ENCODE peak calls at places on chromosomes 12 and 14, in ten cellular contexts. X is A549; T is H7; I is effector memory CD4-positive, alpha-beta T cell; U is astrocyte of the spinal cord; O is HFF-Myc; J is IMR-90; G is mucosa of descending colon; R is lower lobe of right lung; E is lower leg skin. A is an unnamed sample.

GRCh38 chr12:32292175-32292574 is 107.2 kb upstream of the FGD4 start:
- DNase-seq in X (no peak), T (no peak), I (no peak), U (no peak), O (no peak), J (no peak), G (no peak), R (no peak), E (no peak), A (no peak)

GRCh38 chr14:32913725-32914124 is 25.0 kb upstream of the NPAS3 start:
- DNase-seq in X (no peak), T (no peak), I (no peak), U (peak; percentile 39), O (no peak), J (no peak), G (no peak), R (no peak), E (no peak), A (peak; percentile 5)

GRCh38 chr14:79161576-79161975 is 991.4 kb downstream of the NRXN3 start:
- DNase-seq in X (no peak), T (peak; percentile 8), I (no peak), U (peak; percentile 49), O (peak; percentile 2), J (peak; percentile 56), G (no peak), R (no peak), E (no peak), A (peak; percentile 40)

GRCh38 chr14:60563113-60563512 is 54.2 kb downstream of the SIX6 start:
- DNase-seq in X (no peak), T (no peak), I (no peak), U (peak; percentile 78), O (peak; percentile 42), J (peak; percentile 74), G (no peak), R (no peak), E (no peak), A (peak; percentile 87)

GRCh38 chr14:50937800-50938199 is 6.5 kb downstream of the PYGL start:
- DNase-seq in X (no peak), T (no peak), I (no peak), U (no peak), O (no peak), J (no peak), G (no peak), R (no peak), E (no peak), A (no peak)

GRCh38 chr12:124279846-124280360 is 15.0 kb upstream of the RFLNA start:
- DNase-seq in X (no peak), T (peak; percentile 65), I (no peak), U (peak; percentile 27), O (no peak), J (no peak), G (no peak), R (no peak), E (no peak), A (no peak)

GRCh38 chr14:89137514-89138163 is 279.4 kb downstream of the FOXN3 start:
- DNase-seq in X (peak; percentile 43), T (no peak), I (no peak), U (peak; percentile 96), O (peak; percentile 74), J (peak; percentile 94), G (peak; percentile 62), R (peak; percentile 84), E (peak; percentile 45), A (peak; percentile 97)

GRCh38 chr12:67509987-67510386 is 138.6 kb upstream of the DYRK2 start:
- DNase-seq in X (no peak), T (no peak), I (no peak), U (peak; percentile 9), O (no peak), J (peak; percentile 15), G (no peak), R (no peak), E (no peak), A (peak; percentile 11)

GRCh38 chr14:81211844-81212243 is 8.9 kb downstream of the GTF2A1 start:
- DNase-seq in X (no peak), T (no peak), I (no peak), U (peak; percentile 22), O (no peak), J (peak; percentile 17), G (no peak), R (no peak), E (no peak), A (peak; percentile 41)

GRCh38 chr14:96631030-96631429 is 128.8 kb downstream of the PAPOLA start:
- DNase-seq in X (no peak), T (peak; percentile 4), I (no peak), U (no peak), O (no peak), J (no peak), G (no peak), R (no peak), E (no peak), A (no peak)

GRCh38 chr12:122730215-122731014 is at the start of gene HCAR1:
- DNase-seq in X (no peak), T (peak; percentile 61), I (peak; percentile 3), U (peak; percentile 55), O (no peak), J (no peak), G (no peak), R (no peak), E (no peak), A (peak; percentile 40)

GRCh38 chr12:64232201-64232600 is 10.1 kb upstream of the KICS2 start:
- DNase-seq in X (no peak), T (no peak), I (no peak), U (no peak), O (no peak), J (no peak), G (no peak), R (no peak), E (no peak), A (no peak)

GRCh38 chr14:96676161-96676560 is 121.0 kb upstream of the VRK1 start:
- DNase-seq in X (no peak), T (no peak), I (no peak), U (peak; percentile 19), O (no peak), J (peak; percentile 7), G (no peak), R (no peak), E (no peak), A (peak; percentile 51)

GRCh38 chr14:62071029-62071428 is 308.8 kb downstream of the SNAPC1 start:
- DNase-seq in X (no peak), T (no peak), I (no peak), U (no peak), O (no peak), J (peak; percentile 8), G (no peak), R (no peak), E (no peak), A (no peak)

GRCh38 chr14:77000340-77001235 is 27.9 kb downstream of the IRF2BPL start:
- DNase-seq in X (no peak), T (peak; percentile 67), I (no peak), U (peak; percentile 40), O (no peak), J (peak; percentile 79), G (no peak), R (no peak), E (no peak), A (peak; percentile 39)

GRCh38 chr12:1926274-1926673 is 7.8 kb upstream of the CACNA2D4 start:
- DNase-seq in X (no peak), T (peak; percentile 4), I (no peak), U (no peak), O (no peak), J (no peak), G (no peak), R (no peak), E (no peak), A (no peak)

GRCh38 chr12:111367661-111368221 is 1.2 kb downstream of the PHETA1 start:
- DNase-seq in X (no peak), T (no peak), I (no peak), U (peak; percentile 9), O (no peak), J (peak; percentile 15), G (peak; percentile 80), R (no peak), E (no peak), A (peak; percentile 27)

GRCh38 chr12:93407963-93408283 is 30.2 kb downstream of the NUDT4 start:
- DNase-seq in X (no peak), T (no peak), I (no peak), U (no peak), O (no peak), J (no peak), G (no peak), R (no peak), E (no peak), A (no peak)

DNA sequence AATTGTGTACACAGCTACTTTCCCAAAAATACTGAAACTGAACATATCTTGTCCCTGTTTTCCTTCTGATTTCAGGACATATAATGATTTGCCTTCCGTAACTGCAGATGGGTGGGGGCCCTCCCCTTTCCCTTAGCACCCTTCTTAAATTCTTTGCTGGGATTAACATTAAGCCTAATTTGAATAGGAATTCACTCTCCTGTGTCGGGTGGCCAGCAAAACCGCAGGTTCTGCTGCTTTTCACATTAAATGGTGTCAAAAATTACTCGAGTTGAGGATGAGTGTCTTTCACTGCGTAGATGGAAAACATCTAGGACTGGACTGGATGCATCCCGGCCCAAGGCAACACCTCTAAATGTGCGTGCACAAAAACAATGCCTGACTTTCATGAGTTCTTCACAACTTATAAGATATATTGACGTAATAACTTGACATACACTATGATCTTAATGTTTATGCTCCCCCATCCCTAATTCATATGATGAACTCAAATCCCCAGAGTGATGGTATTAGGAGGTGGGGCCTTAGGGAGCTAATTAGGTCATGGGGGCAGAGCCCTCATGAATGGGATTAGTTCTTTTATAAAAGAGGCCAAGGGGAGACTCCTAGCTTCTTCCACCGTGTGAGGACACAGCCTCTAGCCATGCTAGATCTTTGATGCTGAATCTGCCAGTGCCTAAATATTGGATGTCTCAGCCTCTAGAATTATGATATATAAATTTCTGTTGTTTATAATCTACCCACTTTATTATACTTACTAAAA is 158.2 kb downstream of the AEBP2 start:
- DNase-seq in X (no peak), T (peak; percentile 47), I (no peak), U (no peak), O (no peak), J (no peak), G (no peak), R (no peak), E (no peak), A (no peak)
- H3K4me3 ChIP-seq in X (no peak overlapping the region), T (no peak overlapping the region), I (no peak overlapping the region), U (no peak overlapping the region), O (no peak overlapping the region), J (no peak overlapping the region), G (no peak overlapping the region), R (no peak overlapping the region), E (no peak overlapping the region), A (no peak overlapping the region)

GRCh38 chr12:23847857-23848256 is 101.6 kb downstream of the SOX5 start:
- DNase-seq in X (no peak), T (no peak), I (no peak), U (no peak), O (no peak), J (no peak), G (no peak), R (no peak), E (no peak), A (no peak)
- H3K4me3 ChIP-seq in X (no peak overlapping the region), T (no peak overlapping the region), I (no peak overlapping the region), U (no peak overlapping the region), O (no peak overlapping the region), J (no peak overlapping the region), G (no peak overlapping the region), R (no peak overlapping the region), E (no peak overlapping the region), A (no peak overlapping the region)

GRCh38 chr12:51865470-51865745 is 16.9 kb upstream of the FIGNL2 start:
- DNase-seq in X (no peak), T (peak; percentile 48), I (no peak), U (no peak), O (no peak), J (no peak), G (no peak), R (no peak), E (no peak), A (no peak)
- H3K4me3 ChIP-seq in X (no peak overlapping the region), T (no peak overlapping the region), I (no peak overlapping the region), U (no peak overlapping the region), O (no peak overlapping the region), J (no peak overlapping the region), G (no peak overlapping the region), R (no peak overlapping the region), E (no peak overlapping the region), A (no peak overlapping the region)

GRCh38 chr12:120856980-120857379 is 47.2 kb downstream of the SPPL3 start:
- DNase-seq in X (no peak), T (no peak), I (no peak), U (no peak), O (no peak), J (no peak), G (no peak), R (no peak), E (no peak), A (no peak)
- H3K4me3 ChIP-seq in X (no peak overlapping the region), T (no peak overlapping the region), I (no peak overlapping the region), U (no peak overlapping the region), O (no peak overlapping the region), J (no peak overlapping the region), G (no peak overlapping the region), R (no peak overlapping the region), E (no peak overlapping the region), A (no peak overlapping the region)

A was measured in fibroblast of mammary gland.